ENCODE peak calls at places on chromosomes 12 and 14, in five cellular contexts. X, J, N, C and P are unnamed samples.

GRCh38 chr12:124750149-124750656 is 113.5 kb downstream of the SCARB1 start:
- DNase-seq in C (no peak), X (no peak), N (no peak), J (no peak), P (no peak)

GRCh38 chr12:56129210-56129691 is 1.2 kb downstream of the ESYT1 start:
- DNase-seq in J (peak; percentile 46), N (peak; percentile 60), X (peak; percentile 42), C (peak; percentile 79), P (peak; percentile 83)

GRCh38 chr12:101050631-101051030 is 159.4 kb downstream of the SLC5A8 start:
- DNase-seq in N (no peak), C (no peak), X (no peak), J (no peak), P (no peak)

GRCh38 chr12:10641735-10642500 is 28.5 kb upstream of the MAGOHB start:
- DNase-seq in J (no peak), C (no peak), X (no peak), N (peak; percentile 50), P (no peak)

GRCh38 chr14:77314043-77314442 is 6.6 kb downstream of the POMT2 start:
- DNase-seq in C (no peak), J (no peak), N (peak; percentile 45), X (peak; percentile 93), P (peak; percentile 85)

GRCh38 chr12:9973951-9974350 is 2.7 kb downstream of the CLEC12A start:
- DNase-seq in X (no peak), N (no peak), C (no peak), J (no peak), P (no peak)

GRCh38 chr12:130162267-130162666 is at the start of gene FZD10:
- DNase-seq in J (peak; percentile 35), X (no peak), N (no peak), C (peak; percentile 73), P (peak; percentile 67)

GRCh38 chr14:100149789-100150611 is 9.4 kb downstream of the DEGS2 start:
- DNase-seq in J (no peak), C (peak; percentile 73), X (peak; percentile 86), N (no peak), P (no peak)

GRCh38 chr12:130953783-130954543 is at the start of gene ADGRD1:
- DNase-seq in J (no peak), C (peak; percentile 66), X (peak; percentile 45), N (peak; percentile 37), P (peak; percentile 62)

GRCh38 chr14:64213853-64214570 is 80.2 kb downstream of the ESR2 start:
- DNase-seq in C (no peak), X (no peak), J (no peak), N (no peak), P (no peak)

GRCh38 chr14:26415618-26416123 is 182.2 kb downstream of the NOVA1 start:
- DNase-seq in C (no peak), N (no peak), J (no peak), X (no peak), P (no peak)

GRCh38 chr12:118751355-118751754 is 230.0 kb upstream of the SRRM4 start:
- DNase-seq in N (no peak), J (no peak), X (no peak), C (no peak), P (no peak)

GRCh38 chr12:101663298-101663697 is 34.1 kb upstream of the CHPT1 start:
- DNase-seq in C (no peak), J (no peak), N (no peak), X (no peak), P (no peak)

GRCh38 chr14:68654471-68654941 is 138.4 kb downstream of the ZFP36L1 start:
- DNase-seq in C (peak; percentile 51), J (no peak), N (no peak), X (no peak), P (no peak)

GRCh38 chr12:96132819-96133218 is 61.4 kb upstream of the ELK3 start:
- DNase-seq in X (peak; percentile 66), C (no peak), J (no peak), N (no peak), P (no peak)

GRCh38 chr12:61667676-61668075 is 592.5 kb upstream of the USP15 start:
- DNase-seq in C (no peak), N (no peak), X (no peak), J (no peak), P (no peak)

GRCh38 chr12:7093486-7093885 is 1.2 kb upstream of the C1R start:
- DNase-seq in C (no peak), N (no peak), J (no peak), X (no peak), P (no peak)

GRCh38 chr14:69818760-69819191 is 21.7 kb upstream of the SLC10A1 start:
- DNase-seq in X (peak; percentile 83), J (peak; percentile 62), N (peak; percentile 61), C (no peak), P (peak; percentile 79)

GRCh38 chr14:71610797-71611196 is 321.4 kb upstream of the RGS6 start:
- DNase-seq in X (peak; percentile 14), C (no peak), N (no peak), J (no peak), P (no peak)

GRCh38 chr14:103897075-103897947 is 30.9 kb upstream of the TDRD9 start:
- DNase-seq in N (no peak), J (no peak), C (peak; percentile 83), X (no peak), P (no peak)

GRCh38 chr14:69768873-69769272 is 1.9 kb downstream of the SRSF5 start:
- DNase-seq in C (no peak), J (no peak), N (no peak), X (no peak), P (no peak)

GRCh38 chr14:24224618-24225071 is 7.5 kb downstream of the NEDD8 start:
- DNase-seq in C (no peak), X (no peak), N (peak; percentile 26), J (no peak), P (no peak)

GRCh38 chr12:6230321-6231110 is 30.3 kb downstream of the CD9 start:
- DNase-seq in N (no peak), C (no peak), J (no peak), X (no peak), P (no peak)

GRCh38 chr14:61470261-61470953 is 149.0 kb downstream of the PRKCH start:
- DNase-seq in X (peak; percentile 52), C (no peak), N (peak; percentile 53), J (no peak), P (peak; percentile 82)

GRCh38 chr12:66196806-66197205 is 7.8 kb downstream of the IRAK3 start:
- DNase-seq in J (no peak), C (no peak), X (no peak), N (no peak), P (no peak)

GRCh38 chr14:79855789-79856188 is 355.5 kb downstream of the DIO2 start:
- DNase-seq in J (no peak), C (no peak), N (no peak), X (no peak), P (no peak)

GRCh38 chr12:128840862-128841468 is 12.3 kb upstream of the GLT1D1 start:
- DNase-seq in N (no peak), J (no peak), C (no peak), X (no peak), P (no peak)

GRCh38 chr14:27002179-27002578 is 404.3 kb upstream of the NOVA1 start:
- DNase-seq in N (no peak), C (no peak), J (no peak), X (no peak), P (no peak)

GRCh38 chr12:31005944-31006361 is 67.7 kb upstream of the DDX11 start:
- DNase-seq in C (peak; percentile 22), J (no peak), N (no peak), X (no peak), P (no peak)

GRCh38 chr12:125092872-125093680 is 27.8 kb downstream of the AACS start:
- DNase-seq in J (no peak), N (peak; percentile 30), C (no peak), X (no peak), P (no peak)

GRCh38 chr12:108770269-108770829 is 39.0 kb upstream of the CORO1C start:
- DNase-seq in N (no peak), C (no peak), X (no peak), J (no peak), P (no peak)